ENCODE peak calls at places on chromosomes 7 and 10, in ten cellular contexts. One of them, this sample, is unnamed.

GRCh38 chr10:104331208-104331838 is 6.9 kb downstream of the ITPRIP start:
- DNase-seq in T-helper 2 cell: no peak
- DNase-seq in EL: peak; percentile 69
- DNase-seq in psoas muscle: no peak
- DNase-seq in stimulated activated naive CD4-positive, alpha-beta T cell treated with Interleukin-2 at 50 U/mL for 16 hours: no peak
- DNase-seq in GOT3: no peak
- DNase-seq in HCEC 1CT: peak; percentile 43
- DNase-seq in neural crest cell: no peak
- DNase-seq in HuH-7: no peak
- DNase-seq in KBM-7: no peak
- DNase-seq in this sample: no peak

GRCh38 chr10:77774940-77775391 is 137.4 kb upstream of the KCNMA1 start:
- DNase-seq in T-helper 2 cell: no peak
- DNase-seq in EL: no peak
- DNase-seq in psoas muscle: no peak
- DNase-seq in stimulated activated naive CD4-positive, alpha-beta T cell treated with Interleukin-2 at 50 U/mL for 16 hours: no peak
- DNase-seq in GOT3: no peak
- DNase-seq in HCEC 1CT: no peak
- DNase-seq in neural crest cell: no peak
- DNase-seq in HuH-7: no peak
- DNase-seq in KBM-7: no peak
- DNase-seq in this sample: no peak

GRCh38 chr7:101964680-101965079 is 147.3 kb downstream of the CUX1 start:
- DNase-seq in T-helper 2 cell: no peak
- DNase-seq in EL: no peak
- DNase-seq in psoas muscle: no peak
- DNase-seq in stimulated activated naive CD4-positive, alpha-beta T cell treated with Interleukin-2 at 50 U/mL for 16 hours: no peak
- DNase-seq in GOT3: no peak
- DNase-seq in HCEC 1CT: no peak
- DNase-seq in neural crest cell: no peak
- DNase-seq in HuH-7: no peak
- DNase-seq in KBM-7: no peak
- DNase-seq in this sample: no peak

GRCh38 chr10:95832216-95833037 is 75.3 kb upstream of the CC2D2B start:
- DNase-seq in T-helper 2 cell: no peak
- DNase-seq in EL: no peak
- DNase-seq in psoas muscle: no peak
- DNase-seq in stimulated activated naive CD4-positive, alpha-beta T cell treated with Interleukin-2 at 50 U/mL for 16 hours: peak; percentile 15
- DNase-seq in GOT3: peak; percentile 3
- DNase-seq in HCEC 1CT: no peak
- DNase-seq in neural crest cell: no peak
- DNase-seq in HuH-7: no peak
- DNase-seq in KBM-7: no peak
- DNase-seq in this sample: no peak

GRCh38 chr7:22356010-22356854 is 722 bp downstream of the RAPGEF5 start:
- DNase-seq in T-helper 2 cell: no peak
- DNase-seq in EL: no peak
- DNase-seq in psoas muscle: no peak
- DNase-seq in stimulated activated naive CD4-positive, alpha-beta T cell treated with Interleukin-2 at 50 U/mL for 16 hours: no peak
- DNase-seq in GOT3: no peak
- DNase-seq in HCEC 1CT: no peak
- DNase-seq in neural crest cell: peak; percentile 9
- DNase-seq in HuH-7: peak; percentile 35
- DNase-seq in KBM-7: no peak
- DNase-seq in this sample: no peak

GRCh38 chr10:70815504-70816219 is at the start of gene SGPL1:
- DNase-seq in T-helper 2 cell: peak; percentile 71
- DNase-seq in EL: peak; percentile 84
- DNase-seq in psoas muscle: peak; percentile 92
- DNase-seq in stimulated activated naive CD4-positive, alpha-beta T cell treated with Interleukin-2 at 50 U/mL for 16 hours: peak; percentile 78
- DNase-seq in GOT3: peak; percentile 57
- DNase-seq in HCEC 1CT: peak; percentile 80
- DNase-seq in neural crest cell: peak; percentile 88
- DNase-seq in HuH-7: peak; percentile 84
- DNase-seq in KBM-7: peak; percentile 84
- DNase-seq in this sample: peak; percentile 67

GRCh38 chr7:157584420-157584819 is 247.6 kb downstream of the DNAJB6 start:
- DNase-seq in T-helper 2 cell: no peak
- DNase-seq in EL: no peak
- DNase-seq in psoas muscle: no peak
- DNase-seq in stimulated activated naive CD4-positive, alpha-beta T cell treated with Interleukin-2 at 50 U/mL for 16 hours: no peak
- DNase-seq in GOT3: no peak
- DNase-seq in HCEC 1CT: no peak
- DNase-seq in neural crest cell: no peak
- DNase-seq in HuH-7: no peak
- DNase-seq in KBM-7: no peak
- DNase-seq in this sample: no peak

GRCh38 chr10:13729959-13730358 is 143.2 kb downstream of the PRPF18 start:
- DNase-seq in T-helper 2 cell: no peak
- DNase-seq in EL: no peak
- DNase-seq in psoas muscle: no peak
- DNase-seq in stimulated activated naive CD4-positive, alpha-beta T cell treated with Interleukin-2 at 50 U/mL for 16 hours: no peak
- DNase-seq in GOT3: no peak
- DNase-seq in HCEC 1CT: no peak
- DNase-seq in neural crest cell: no peak
- DNase-seq in HuH-7: no peak
- DNase-seq in KBM-7: no peak
- DNase-seq in this sample: no peak

GRCh38 chr10:15236340-15236739 is 67.8 kb upstream of the NMT2 start:
- DNase-seq in T-helper 2 cell: no peak
- DNase-seq in EL: peak; percentile 25
- DNase-seq in psoas muscle: no peak
- DNase-seq in stimulated activated naive CD4-positive, alpha-beta T cell treated with Interleukin-2 at 50 U/mL for 16 hours: no peak
- DNase-seq in GOT3: no peak
- DNase-seq in HCEC 1CT: peak; percentile 29
- DNase-seq in neural crest cell: no peak
- DNase-seq in HuH-7: no peak
- DNase-seq in KBM-7: no peak
- DNase-seq in this sample: no peak

GRCh38 chr10:59857049-59857448 is 49.3 kb downstream of the CCDC6 start:
- DNase-seq in T-helper 2 cell: no peak
- DNase-seq in EL: peak; percentile 14
- DNase-seq in psoas muscle: no peak
- DNase-seq in stimulated activated naive CD4-positive, alpha-beta T cell treated with Interleukin-2 at 50 U/mL for 16 hours: no peak
- DNase-seq in GOT3: no peak
- DNase-seq in HCEC 1CT: no peak
- DNase-seq in neural crest cell: no peak
- DNase-seq in HuH-7: no peak
- DNase-seq in KBM-7: no peak
- DNase-seq in this sample: no peak

GRCh38 chr10:112874982-112875381 is 75.1 kb upstream of the TCF7L2 start:
- DNase-seq in T-helper 2 cell: no peak
- DNase-seq in EL: no peak
- DNase-seq in psoas muscle: no peak
- DNase-seq in stimulated activated naive CD4-positive, alpha-beta T cell treated with Interleukin-2 at 50 U/mL for 16 hours: no peak
- DNase-seq in GOT3: no peak
- DNase-seq in HCEC 1CT: no peak
- DNase-seq in neural crest cell: no peak
- DNase-seq in HuH-7: no peak
- DNase-seq in KBM-7: no peak
- DNase-seq in this sample: no peak

GRCh38 chr10:21130683-21131442 is 233.8 kb upstream of the NEBL start:
- DNase-seq in T-helper 2 cell: no peak
- DNase-seq in EL: no peak
- DNase-seq in psoas muscle: no peak
- DNase-seq in stimulated activated naive CD4-positive, alpha-beta T cell treated with Interleukin-2 at 50 U/mL for 16 hours: no peak
- DNase-seq in GOT3: no peak
- DNase-seq in HCEC 1CT: no peak
- DNase-seq in neural crest cell: no peak
- DNase-seq in HuH-7: no peak
- DNase-seq in KBM-7: no peak
- DNase-seq in this sample: no peak

GRCh38 chr10:33638401-33638800 is 303.9 kb upstream of the NRP1 start:
- DNase-seq in T-helper 2 cell: no peak
- DNase-seq in EL: no peak
- DNase-seq in psoas muscle: no peak
- DNase-seq in stimulated activated naive CD4-positive, alpha-beta T cell treated with Interleukin-2 at 50 U/mL for 16 hours: no peak
- DNase-seq in GOT3: no peak
- DNase-seq in HCEC 1CT: no peak
- DNase-seq in neural crest cell: no peak
- DNase-seq in HuH-7: no peak
- DNase-seq in KBM-7: no peak
- DNase-seq in this sample: no peak

GRCh38 chr10:120368927-120369326 is 88.1 kb upstream of the PLPP4 start:
- DNase-seq in T-helper 2 cell: no peak
- DNase-seq in EL: no peak
- DNase-seq in psoas muscle: no peak
- DNase-seq in stimulated activated naive CD4-positive, alpha-beta T cell treated with Interleukin-2 at 50 U/mL for 16 hours: no peak
- DNase-seq in GOT3: no peak
- DNase-seq in HCEC 1CT: no peak
- DNase-seq in neural crest cell: no peak
- DNase-seq in HuH-7: no peak
- DNase-seq in KBM-7: no peak
- DNase-seq in this sample: no peak

GRCh38 chr7:106986450-106986977 is 58.0 kb upstream of the PRKAR2B start:
- DNase-seq in T-helper 2 cell: no peak
- DNase-seq in EL: no peak
- DNase-seq in psoas muscle: no peak
- DNase-seq in stimulated activated naive CD4-positive, alpha-beta T cell treated with Interleukin-2 at 50 U/mL for 16 hours: no peak
- DNase-seq in GOT3: no peak
- DNase-seq in HCEC 1CT: no peak
- DNase-seq in neural crest cell: no peak
- DNase-seq in HuH-7: no peak
- DNase-seq in KBM-7: no peak
- DNase-seq in this sample: no peak

GRCh38 chr10:63722537-63722936 is 201.3 kb downstream of the REEP3 start:
- DNase-seq in T-helper 2 cell: no peak
- DNase-seq in EL: peak; percentile 62
- DNase-seq in psoas muscle: peak; percentile 43
- DNase-seq in stimulated activated naive CD4-positive, alpha-beta T cell treated with Interleukin-2 at 50 U/mL for 16 hours: no peak
- DNase-seq in GOT3: no peak
- DNase-seq in HCEC 1CT: no peak
- DNase-seq in neural crest cell: no peak
- DNase-seq in HuH-7: no peak
- DNase-seq in KBM-7: no peak
- DNase-seq in this sample: peak; percentile 32